ENCODE peak calls at places on chromosomes 13 and 19, in ten cellular contexts. One of them, this sample, is unnamed.
A peak's percentile ranks its signal among the peaks of the same experiment; 100 is the strongest.

GRCh38 chr19:24048261-24048660 is 38.7 kb upstream of the ZNF254 start:
- DNase-seq in PC-9: no peak
- DNase-seq in pancreas: no peak
- DNase-seq in hepatocyte: no peak
- DNase-seq in breast epithelium: no peak
- DNase-seq in IMR-90: no peak
- DNase-seq in tibial nerve: no peak
- DNase-seq in esophagus squamous epithelium: no peak
- DNase-seq in astrocyte: no peak
- DNase-seq in gastrocnemius medialis: no peak
- DNase-seq in this sample: no peak

GRCh38 chr13:34897220-34897619 is 44.9 kb upstream of the NBEA start:
- DNase-seq in PC-9: no peak
- DNase-seq in pancreas: no peak
- DNase-seq in hepatocyte: no peak
- DNase-seq in breast epithelium: no peak
- DNase-seq in IMR-90: no peak
- DNase-seq in tibial nerve: no peak
- DNase-seq in esophagus squamous epithelium: no peak
- DNase-seq in astrocyte: no peak
- DNase-seq in gastrocnemius medialis: no peak
- DNase-seq in this sample: no peak

GRCh38 chr13:76991432-76991795 is 467 bp upstream of the CLN5 start:
- DNase-seq in PC-9: no peak
- DNase-seq in pancreas: no peak
- DNase-seq in hepatocyte: peak; percentile 13
- DNase-seq in breast epithelium: peak; percentile 46
- DNase-seq in IMR-90: no peak
- DNase-seq in tibial nerve: no peak
- DNase-seq in esophagus squamous epithelium: peak; percentile 44
- DNase-seq in astrocyte: no peak
- DNase-seq in gastrocnemius medialis: peak; percentile 40
- DNase-seq in this sample: no peak

GRCh38 chr19:40802300-40803169 is 3.5 kb downstream of the EGLN2 start:
- DNase-seq in PC-9: no peak
- DNase-seq in pancreas: no peak
- DNase-seq in hepatocyte: no peak
- DNase-seq in breast epithelium: no peak
- DNase-seq in IMR-90: no peak
- DNase-seq in tibial nerve: peak; percentile 58
- DNase-seq in esophagus squamous epithelium: no peak
- DNase-seq in astrocyte: no peak
- DNase-seq in gastrocnemius medialis: peak; percentile 80
- DNase-seq in this sample: no peak

GRCh38 chr19:55370305-55370988 is at the start of gene IL11:
- DNase-seq in PC-9: no peak
- DNase-seq in pancreas: no peak
- DNase-seq in hepatocyte: peak; percentile 59
- DNase-seq in breast epithelium: no peak
- DNase-seq in IMR-90: peak; percentile 78
- DNase-seq in tibial nerve: no peak
- DNase-seq in esophagus squamous epithelium: no peak
- DNase-seq in astrocyte: peak; percentile 57
- DNase-seq in gastrocnemius medialis: no peak
- DNase-seq in this sample: no peak

GRCh38 chr13:33862006-33862405 is 44.1 kb downstream of the RFC3 start:
- DNase-seq in PC-9: no peak
- DNase-seq in pancreas: no peak
- DNase-seq in hepatocyte: no peak
- DNase-seq in breast epithelium: no peak
- DNase-seq in IMR-90: no peak
- DNase-seq in tibial nerve: no peak
- DNase-seq in esophagus squamous epithelium: no peak
- DNase-seq in astrocyte: no peak
- DNase-seq in gastrocnemius medialis: no peak
- DNase-seq in this sample: no peak

GRCh38 chr13:26968431-26969335 is 202.9 kb downstream of the USP12 start:
- DNase-seq in PC-9: no peak
- DNase-seq in pancreas: peak; percentile 67
- DNase-seq in hepatocyte: peak; percentile 87
- DNase-seq in breast epithelium: no peak
- DNase-seq in IMR-90: peak; percentile 23
- DNase-seq in tibial nerve: no peak
- DNase-seq in esophagus squamous epithelium: no peak
- DNase-seq in astrocyte: no peak
- DNase-seq in gastrocnemius medialis: no peak
- DNase-seq in this sample: no peak

GRCh38 chr19:31378404-31378803 is 29.2 kb upstream of the TSHZ3 start:
- DNase-seq in PC-9: no peak
- DNase-seq in pancreas: no peak
- DNase-seq in hepatocyte: peak; percentile 32
- DNase-seq in breast epithelium: no peak
- DNase-seq in IMR-90: peak; percentile 95
- DNase-seq in tibial nerve: no peak
- DNase-seq in esophagus squamous epithelium: no peak
- DNase-seq in astrocyte: peak; percentile 98
- DNase-seq in gastrocnemius medialis: no peak
- DNase-seq in this sample: no peak

GRCh38 chr19:37902668-37903067 is 3.7 kb downstream of the WDR87 start:
- DNase-seq in PC-9: peak; percentile 61
- DNase-seq in pancreas: peak; percentile 87
- DNase-seq in hepatocyte: peak; percentile 93
- DNase-seq in breast epithelium: peak; percentile 70
- DNase-seq in IMR-90: peak; percentile 70
- DNase-seq in tibial nerve: peak; percentile 53
- DNase-seq in esophagus squamous epithelium: no peak
- DNase-seq in astrocyte: peak; percentile 25
- DNase-seq in gastrocnemius medialis: peak; percentile 61
- DNase-seq in this sample: peak; percentile 71

GRCh38 chr19:17654993-17655392 is 33.2 kb downstream of the UNC13A start:
- DNase-seq in PC-9: peak; percentile 48
- DNase-seq in pancreas: no peak
- DNase-seq in hepatocyte: no peak
- DNase-seq in breast epithelium: no peak
- DNase-seq in IMR-90: no peak
- DNase-seq in tibial nerve: no peak
- DNase-seq in esophagus squamous epithelium: no peak
- DNase-seq in astrocyte: no peak
- DNase-seq in gastrocnemius medialis: no peak
- DNase-seq in this sample: no peak

GRCh38 chr19:4889034-4889825 is 13.5 kb downstream of the ARRDC5 start:
- DNase-seq in PC-9: peak; percentile 52
- DNase-seq in pancreas: no peak
- DNase-seq in hepatocyte: no peak
- DNase-seq in breast epithelium: peak; percentile 72
- DNase-seq in IMR-90: peak; percentile 83
- DNase-seq in tibial nerve: no peak
- DNase-seq in esophagus squamous epithelium: no peak
- DNase-seq in astrocyte: peak; percentile 62
- DNase-seq in gastrocnemius medialis: no peak
- DNase-seq in this sample: no peak

GRCh38 chr19:37941820-37942515 is 35.0 kb downstream of the SIPA1L3 start:
- DNase-seq in PC-9: peak; percentile 85
- DNase-seq in pancreas: no peak
- DNase-seq in hepatocyte: peak; percentile 54
- DNase-seq in breast epithelium: no peak
- DNase-seq in IMR-90: no peak
- DNase-seq in tibial nerve: no peak
- DNase-seq in esophagus squamous epithelium: no peak
- DNase-seq in astrocyte: no peak
- DNase-seq in gastrocnemius medialis: no peak
- DNase-seq in this sample: no peak

GRCh38 chr19:32688315-32688714 is 3.3 kb upstream of the NUDT19 start:
- DNase-seq in PC-9: no peak
- DNase-seq in pancreas: no peak
- DNase-seq in hepatocyte: no peak
- DNase-seq in breast epithelium: no peak
- DNase-seq in IMR-90: peak; percentile 71
- DNase-seq in tibial nerve: no peak
- DNase-seq in esophagus squamous epithelium: no peak
- DNase-seq in astrocyte: no peak
- DNase-seq in gastrocnemius medialis: no peak
- DNase-seq in this sample: no peak

GRCh38 chr19:5580116-5580515 is 12.4 kb upstream of the TINCR start:
- DNase-seq in PC-9: no peak
- DNase-seq in pancreas: no peak
- DNase-seq in hepatocyte: no peak
- DNase-seq in breast epithelium: no peak
- DNase-seq in IMR-90: no peak
- DNase-seq in tibial nerve: no peak
- DNase-seq in esophagus squamous epithelium: no peak
- DNase-seq in astrocyte: no peak
- DNase-seq in gastrocnemius medialis: no peak
- DNase-seq in this sample: no peak

GRCh38 chr13:41811588-41812021 is 149.3 kb downstream of the VWA8 start:
- DNase-seq in PC-9: no peak
- DNase-seq in pancreas: no peak
- DNase-seq in hepatocyte: no peak
- DNase-seq in breast epithelium: no peak
- DNase-seq in IMR-90: no peak
- DNase-seq in tibial nerve: no peak
- DNase-seq in esophagus squamous epithelium: no peak
- DNase-seq in astrocyte: no peak
- DNase-seq in gastrocnemius medialis: no peak
- DNase-seq in this sample: no peak

GRCh38 chr19:13040916-13041292 is 45.6 kb downstream of the NFIX start:
- DNase-seq in PC-9: no peak
- DNase-seq in pancreas: no peak
- DNase-seq in hepatocyte: no peak
- DNase-seq in breast epithelium: no peak
- DNase-seq in IMR-90: no peak
- DNase-seq in tibial nerve: no peak
- DNase-seq in esophagus squamous epithelium: no peak
- DNase-seq in astrocyte: no peak
- DNase-seq in gastrocnemius medialis: peak; percentile 76
- DNase-seq in this sample: no peak

GRCh38 chr19:13044160-13044853 is 49.0 kb downstream of the NFIX start:
- DNase-seq in PC-9: no peak
- DNase-seq in pancreas: no peak
- DNase-seq in hepatocyte: no peak
- DNase-seq in breast epithelium: no peak
- DNase-seq in IMR-90: peak; percentile 62
- DNase-seq in tibial nerve: no peak
- DNase-seq in esophagus squamous epithelium: no peak
- DNase-seq in astrocyte: peak; percentile 89
- DNase-seq in gastrocnemius medialis: no peak
- DNase-seq in this sample: no peak

GRCh38 chr19:13045812-13046211 is 50.5 kb downstream of the NFIX start:
- DNase-seq in PC-9: no peak
- DNase-seq in pancreas: no peak
- DNase-seq in hepatocyte: no peak
- DNase-seq in breast epithelium: no peak
- DNase-seq in IMR-90: no peak
- DNase-seq in tibial nerve: no peak
- DNase-seq in esophagus squamous epithelium: no peak
- DNase-seq in astrocyte: no peak
- DNase-seq in gastrocnemius medialis: peak; percentile 50
- DNase-seq in this sample: no peak

GRCh38 chr19:13042443-13043130 is 47.3 kb downstream of the NFIX start:
- DNase-seq in PC-9: no peak
- DNase-seq in pancreas: no peak
- DNase-seq in hepatocyte: no peak
- DNase-seq in breast epithelium: no peak
- DNase-seq in IMR-90: peak; percentile 59
- DNase-seq in tibial nerve: no peak
- DNase-seq in esophagus squamous epithelium: no peak
- DNase-seq in astrocyte: no peak
- DNase-seq in gastrocnemius medialis: no peak
- DNase-seq in this sample: no peak

DNA sequence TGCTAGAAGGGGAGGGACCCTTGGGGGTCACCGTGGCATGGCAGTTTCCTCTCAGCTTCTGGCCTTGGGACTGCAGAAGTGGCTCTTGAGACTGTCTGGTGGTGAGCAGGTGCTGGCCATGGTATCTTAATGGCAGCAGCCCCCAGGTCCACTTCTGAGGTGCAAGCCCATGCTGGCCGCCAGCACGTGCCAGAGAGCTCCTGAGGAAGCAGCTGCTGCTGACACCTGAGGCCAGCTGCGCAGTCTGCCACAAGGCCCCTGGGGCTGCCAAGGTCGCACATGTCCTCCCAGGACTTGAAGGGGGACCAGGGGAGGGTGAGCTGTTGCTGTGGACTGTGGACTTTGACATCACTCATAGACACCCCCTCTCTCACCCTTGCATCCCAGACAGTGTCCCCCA is 48.0 kb downstream of the NFIX start:
- DNase-seq in PC-9: no peak
- DNase-seq in pancreas: no peak
- DNase-seq in hepatocyte: no peak
- DNase-seq in breast epithelium: no peak
- DNase-seq in IMR-90: no peak
- DNase-seq in tibial nerve: no peak
- DNase-seq in esophagus squamous epithelium: no peak
- DNase-seq in astrocyte: no peak
- DNase-seq in gastrocnemius medialis: peak; percentile 85
- DNase-seq in this sample: no peak
- H3K4me1 ChIP-seq in PC-9: no peaks in the 10 kb centered on the region
- H3K4me1 ChIP-seq in pancreas: peaks cover 4% of the 10 kb centered on the region
- H3K4me1 ChIP-seq in hepatocyte: peaks cover 11% of the 10 kb centered on the region
- H3K4me1 ChIP-seq in breast epithelium: peaks cover 9% of the 10 kb centered on the region
- H3K4me1 ChIP-seq in IMR-90: peaks cover 39% of the 10 kb centered on the region
- H3K4me1 ChIP-seq in tibial nerve: peaks cover 45% of the 10 kb centered on the region
- H3K4me1 ChIP-seq in esophagus squamous epithelium: peaks cover 48% of the 10 kb centered on the region
- H3K4me1 ChIP-seq in astrocyte: peaks cover 23% of the 10 kb centered on the region
- H3K4me1 ChIP-seq in gastrocnemius medialis: peaks cover 100% of the 10 kb centered on the region
- H3K4me1 ChIP-seq in this sample: no peaks in the 10 kb centered on the region

GRCh38 chr13:74229242-74229641 is 95.0 kb upstream of the KLF12 start:
- DNase-seq in PC-9: no peak
- DNase-seq in pancreas: no peak
- DNase-seq in hepatocyte: no peak
- DNase-seq in breast epithelium: no peak
- DNase-seq in IMR-90: peak; percentile 23
- DNase-seq in tibial nerve: no peak
- DNase-seq in esophagus squamous epithelium: no peak
- DNase-seq in astrocyte: no peak
- DNase-seq in gastrocnemius medialis: no peak
- DNase-seq in this sample: no peak
- H3K27ac ChIP-seq in PC-9: no peak overlapping the region
- H3K27ac ChIP-seq in pancreas: no peak overlapping the region
- H3K27ac ChIP-seq in hepatocyte: no peak overlapping the region
- H3K27ac ChIP-seq in breast epithelium: no peak overlapping the region
- H3K27ac ChIP-seq in IMR-90: no peak overlapping the region
- H3K27ac ChIP-seq in tibial nerve: no peak overlapping the region
- H3K27ac ChIP-seq in esophagus squamous epithelium: no peak overlapping the region
- H3K27ac ChIP-seq in astrocyte: no peak overlapping the region
- H3K27ac ChIP-seq in gastrocnemius medialis: no peak overlapping the region
- H3K27ac ChIP-seq in this sample: no peak overlapping the region

GRCh38 chr13:32025730-32026129 is 5.8 kb upstream of the FRY start:
- DNase-seq in PC-9: no peak
- DNase-seq in pancreas: no peak
- DNase-seq in hepatocyte: no peak
- DNase-seq in breast epithelium: no peak
- DNase-seq in IMR-90: no peak
- DNase-seq in tibial nerve: no peak
- DNase-seq in esophagus squamous epithelium: no peak
- DNase-seq in astrocyte: no peak
- DNase-seq in gastrocnemius medialis: no peak
- DNase-seq in this sample: no peak
- H3K4me1 ChIP-seq in PC-9: peaks cover 4% of the 10 kb centered on the region
- H3K4me1 ChIP-seq in pancreas: no peaks in the 10 kb centered on the region
- H3K4me1 ChIP-seq in hepatocyte: no peaks in the 10 kb centered on the region
- H3K4me1 ChIP-seq in breast epithelium: no peaks in the 10 kb centered on the region
- H3K4me1 ChIP-seq in IMR-90: peaks cover 4% of the 10 kb centered on the region
- H3K4me1 ChIP-seq in tibial nerve: no peaks in the 10 kb centered on the region
- H3K4me1 ChIP-seq in esophagus squamous epithelium: no peaks in the 10 kb centered on the region
- H3K4me1 ChIP-seq in astrocyte: no peaks in the 10 kb centered on the region
- H3K4me1 ChIP-seq in gastrocnemius medialis: peaks cover 4% of the 10 kb centered on the region
- H3K4me1 ChIP-seq in this sample: no peaks in the 10 kb centered on the region

GRCh38 chr13:43608400-43609137 is 178.2 kb downstream of the ENOX1 start:
- DNase-seq in PC-9: no peak
- DNase-seq in pancreas: no peak
- DNase-seq in hepatocyte: no peak
- DNase-seq in breast epithelium: no peak
- DNase-seq in IMR-90: no peak
- DNase-seq in tibial nerve: no peak
- DNase-seq in esophagus squamous epithelium: no peak
- DNase-seq in astrocyte: no peak
- DNase-seq in gastrocnemius medialis: peak; percentile 32
- DNase-seq in this sample: no peak
- H3K27ac ChIP-seq in PC-9: no peak overlapping the region
- H3K27ac ChIP-seq in pancreas: no peak overlapping the region
- H3K27ac ChIP-seq in hepatocyte: no peak overlapping the region
- H3K27ac ChIP-seq in breast epithelium: no peak overlapping the region
- H3K27ac ChIP-seq in IMR-90: no peak overlapping the region
- H3K27ac ChIP-seq in tibial nerve: no peak overlapping the region
- H3K27ac ChIP-seq in esophagus squamous epithelium: no peak overlapping the region
- H3K27ac ChIP-seq in astrocyte: no peak overlapping the region
- H3K27ac ChIP-seq in gastrocnemius medialis: peak overlapping the region; percentile 37
- H3K27ac ChIP-seq in this sample: no peak overlapping the region

This sample was measured in naive thymus-derived CD4-positive, alpha-beta T cell.